ENCODE peak calls at places on chromosomes 16 and 17, in seven cellular contexts. X is transverse colon, A is A549, F is Peyer's patch, O is IMR-90, N is body of pancreas, S is esophagus squamous epithelium. J is an unnamed sample.

GRCh38 chr16:27745348-27745747 is 195.4 kb downstream of the KATNIP start:
- DNase-seq in X (no peak), A (peak; percentile 25), F (no peak), O (peak; percentile 23), N (no peak), S (no peak), J (no peak)

GRCh38 chr16:81823111-81823510 is 44.0 kb downstream of the PLCG2 start:
- DNase-seq in X (peak; percentile 73), A (no peak), F (peak; percentile 84), O (no peak), N (no peak), S (no peak), J (peak; percentile 52)

GRCh38 chr17:40915199-40915661 is 22.2 kb downstream of the KRT23 start:
- DNase-seq in X (no peak), A (peak; percentile 90), F (no peak), O (peak; percentile 98), N (no peak), S (no peak), J (no peak)

GRCh38 chr17:37701424-37702020 is 43.3 kb downstream of the HNF1B start:
- DNase-seq in X (peak; percentile 64), A (peak; percentile 50), F (peak; percentile 30), O (no peak), N (peak; percentile 77), S (no peak), J (peak; percentile 48)

GRCh38 chr17:32810690-32811089 is 66.2 kb downstream of the MYO1D start:
- DNase-seq in X (no peak), A (no peak), F (no peak), O (no peak), N (no peak), S (no peak), J (no peak)

GRCh38 chr17:78839762-78840529 is 668 bp downstream of the USP36 start:
- DNase-seq in X (peak; percentile 60), A (peak; percentile 58), F (peak; percentile 30), O (peak; percentile 76), N (peak; percentile 50), S (no peak), J (no peak)

GRCh38 chr17:43579570-43580140 is 33.5 kb upstream of the ETV4 start:
- DNase-seq in X (no peak), A (peak; percentile 70), F (no peak), O (peak; percentile 95), N (no peak), S (no peak), J (no peak)

GRCh38 chr16:21038197-21038596 is 112.4 kb downstream of the DNAH3 start:
- DNase-seq in X (no peak), A (no peak), F (no peak), O (no peak), N (no peak), S (no peak), J (no peak)

GRCh38 chr16:1564325-1564724 is 30.9 kb downstream of the TMEM204 start:
- DNase-seq in X (no peak), A (no peak), F (no peak), O (no peak), N (no peak), S (no peak), J (no peak)

GRCh38 chr17:63482509-63482908 is 5.6 kb downstream of the ACE start:
- DNase-seq in X (no peak), A (no peak), F (no peak), O (no peak), N (no peak), S (no peak), J (no peak)

GRCh38 chr16:20968765-20969164 is 68.2 kb downstream of the LYRM1 start:
- DNase-seq in X (no peak), A (no peak), F (no peak), O (no peak), N (no peak), S (no peak), J (no peak)

GRCh38 chr17:19346351-19347255 is 15.9 kb downstream of the B9D1 start:
- DNase-seq in X (peak; percentile 42), A (peak; percentile 84), F (no peak), O (peak; percentile 91), N (peak; percentile 10), S (no peak), J (peak; percentile 71)

GRCh38 chr17:75218121-75218520 is 12.6 kb downstream of the NUP85 start:
- DNase-seq in X (no peak), A (no peak), F (no peak), O (no peak), N (no peak), S (no peak), J (no peak)

GRCh38 chr16:2765462-2766404 is 11.3 kb downstream of the ELOB start:
- DNase-seq in X (no peak), A (no peak), F (no peak), O (no peak), N (no peak), S (no peak), J (peak; percentile 41)

GRCh38 chr17:10336393-10336792 is 36.4 kb downstream of the MYH13 start:
- DNase-seq in X (no peak), A (no peak), F (no peak), O (no peak), N (no peak), S (no peak), J (no peak)

GRCh38 chr17:76032073-76032779 is 5.1 kb upstream of the EVPL start:
- DNase-seq in X (no peak), A (no peak), F (no peak), O (no peak), N (peak; percentile 38), S (no peak), J (no peak)

GRCh38 chr16:65235339-65236177 is 113.7 kb upstream of the CDH11 start:
- DNase-seq in X (no peak), A (no peak), F (no peak), O (no peak), N (no peak), S (no peak), J (no peak)

GRCh38 chr17:19867094-19867653 is 562 bp downstream of the ULK2 start:
- DNase-seq in X (peak; percentile 22), A (peak; percentile 81), F (peak; percentile 61), O (peak; percentile 54), N (peak; percentile 61), S (no peak), J (peak; percentile 81)

GRCh38 chr16:87185313-87185712 is 131.9 kb downstream of the C16orf95 start:
- DNase-seq in X (no peak), A (no peak), F (no peak), O (no peak), N (no peak), S (no peak), J (no peak)

GRCh38 chr16:70250748-70251650 is 741 bp downstream of the EXOSC6 start:
- DNase-seq in X (peak; percentile 51), A (peak; percentile 61), F (peak; percentile 24), O (peak; percentile 35), N (peak; percentile 33), S (no peak), J (peak; percentile 70)

GRCh38 chr17:61442136-61442775 is 10.0 kb upstream of the TBX4 start:
- DNase-seq in X (no peak), A (no peak), F (no peak), O (no peak), N (no peak), S (no peak), J (no peak)

GRCh38 chr16:18827890-18828289 is 26.5 kb upstream of the ARL6IP1 start:
- DNase-seq in X (no peak), A (no peak), F (no peak), O (no peak), N (no peak), S (no peak), J (peak; percentile 56)

GRCh38 chr16:80883159-80883642 is 78.8 kb upstream of the CDYL2 start:
- DNase-seq in X (peak; percentile 79), A (no peak), F (no peak), O (no peak), N (peak; percentile 58), S (no peak), J (no peak)

GRCh38 chr16:89268987-89269735 is 51.7 kb downstream of the ZNF778 start:
- DNase-seq in X (no peak), A (no peak), F (no peak), O (peak; percentile 50), N (no peak), S (no peak), J (no peak)

GRCh38 chr17:77611791-77612466 is 346.6 kb upstream of the TNRC6C start:
- DNase-seq in X (no peak), A (no peak), F (no peak), O (no peak), N (no peak), S (no peak), J (no peak)

GRCh38 chr16:84832488-84833141 is 12.8 kb downstream of the CRISPLD2 start:
- DNase-seq in X (peak; percentile 78), A (no peak), F (peak; percentile 27), O (peak; percentile 100), N (peak; percentile 35), S (peak; percentile 18), J (peak; percentile 74)
- H3K27ac ChIP-seq in X (peak overlapping the region; percentile 97), A (no peak overlapping the region), F (peak overlapping the region; percentile 92), O (peak overlapping the region; percentile 94), N (no peak overlapping the region), S (peak overlapping the region; percentile 93), J (peak overlapping the region; percentile 46)

GRCh38 chr17:42458497-42459255 is at the start of gene ATP6V0A1:
- DNase-seq in X (peak; percentile 97), A (peak; percentile 94), F (peak; percentile 95), O (peak; percentile 81), N (peak; percentile 94), S (peak; percentile 43), J (peak; percentile 95)
- TF ChIP-seq POLR2A in X (peak; percentile 88), A (peak; percentile 80), F (peak; percentile 82), O (peak; percentile 78), N (peak; percentile 79), S (peak; percentile 52), J (peak; percentile 60)

DNA sequence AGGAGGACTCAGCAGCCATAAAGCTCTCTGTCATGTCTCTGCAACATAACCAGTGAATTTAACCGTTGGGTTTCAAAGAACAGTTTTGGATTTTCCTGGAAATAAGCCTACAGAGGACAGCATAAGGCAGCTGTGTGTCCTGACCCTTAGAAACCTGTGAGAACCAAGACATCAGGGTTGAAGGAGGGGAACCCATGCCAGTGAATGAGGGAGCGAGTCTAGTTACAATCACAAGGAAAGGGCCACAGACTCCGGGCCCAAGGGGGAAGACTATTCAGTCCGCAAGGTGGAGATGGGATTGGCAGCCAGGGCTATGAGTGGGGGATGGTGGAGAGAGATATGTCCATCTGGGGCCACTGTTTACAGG is 71.6 kb downstream of the GNAO1 start:
- DNase-seq in X (no peak), A (no peak), F (no peak), O (no peak), N (no peak), S (no peak), J (no peak)
- H3K4me1 ChIP-seq in X (peaks cover 45% of the 10 kb centered on the region), A (no peaks in the 10 kb centered on the region), F (no peaks in the 10 kb centered on the region), O (no peaks in the 10 kb centered on the region), N (no peaks in the 10 kb centered on the region), S (no peaks in the 10 kb centered on the region), J (no peaks in the 10 kb centered on the region)

GRCh38 chr16:56729351-56729735 is 586 bp upstream of the NUP93 start:
- DNase-seq in X (no peak), A (no peak), F (no peak), O (no peak), N (peak; percentile 17), S (no peak), J (no peak)
- H3K27ac ChIP-seq in X (peak overlapping the region; percentile 88), A (peak overlapping the region; percentile 90), F (peak overlapping the region; percentile 81), O (peak overlapping the region; percentile 65), N (peak overlapping the region; percentile 68), S (peak overlapping the region; percentile 86), J (peak overlapping the region; percentile 63)